ENCODE peak calls at places on chromosomes 3 and 15, in five cellular contexts. Q is AG10803; L is fibroblast of the aortic adventitia; G is CD8-positive, alpha-beta T cell; D is fibroblast of mammary gland. N is an unnamed sample.

GRCh38 chr15:48705381-48705780 is 59.9 kb upstream of the FBN1 start:
- DNase-seq in Q (no peak), D (no peak), L (no peak), G (no peak), N (no peak)

GRCh38 chr3:140469491-140469890 is 208.4 kb upstream of the TRIM42 start:
- DNase-seq in D (peak), Q (no peak), G (no peak), L (peak), N (no peak)

GRCh38 chr3:115217678-115218451 is 70.8 kb upstream of the ZBTB20 start:
- DNase-seq in Q (peak), L (peak), D (peak), G (peak), N (no peak)

GRCh38 chr3:27076815-27077630 is 292.2 kb downstream of the NEK10 start:
- DNase-seq in D (no peak), Q (no peak), L (peak), G (no peak), N (no peak)

GRCh38 chr3:52315977-52316764 is at the start of gene DNAH1:
- DNase-seq in D (no peak), L (no peak), Q (no peak), G (no peak), N (no peak)

GRCh38 chr15:100740105-100740504 is 137.7 kb downstream of the ASB7 start:
- DNase-seq in Q (peak), L (no peak), D (peak), G (no peak), N (no peak)

GRCh38 chr3:79253704-79254103 is 514.1 kb downstream of the ROBO1 start:
- DNase-seq in D (peak), G (no peak), Q (peak), L (no peak), N (no peak)

GRCh38 chr3:83953417-83954089 is 1005.2 kb upstream of the CADM2 start:
- DNase-seq in Q (no peak), L (no peak), D (no peak), G (no peak), N (no peak)

GRCh38 chr15:80160570-80161156 is 7.9 kb downstream of the FAH start:
- DNase-seq in L (peak), D (peak), G (no peak), Q (peak), N (peak)

GRCh38 chr3:178217479-178217878 is 318.8 kb upstream of the KCNMB2 start:
- DNase-seq in L (no peak), D (peak), G (no peak), Q (no peak), N (no peak)

GRCh38 chr15:57662802-57663201 is 43.7 kb upstream of the POLR2M start:
- DNase-seq in L (no peak), G (no peak), D (no peak), Q (no peak), N (no peak)

GRCh38 chr3:10867384-10867783 is 51.4 kb downstream of the SLC6A11 start:
- DNase-seq in Q (peak), G (no peak), D (peak), L (peak), N (no peak)

GRCh38 chr3:160225181-160226025 is at the start of gene C3orf80:
- DNase-seq in G (peak), L (peak), D (peak), Q (peak), N (no peak)

GRCh38 chr3:190427108-190427507 is 22.6 kb downstream of the TMEM207 start:
- DNase-seq in Q (no peak), G (no peak), D (no peak), L (no peak), N (no peak)

GRCh38 chr3:2862366-2862765 is 247.8 kb downstream of the IL5RA start:
- DNase-seq in G (no peak), Q (no peak), L (no peak), D (no peak), N (no peak)

GRCh38 chr15:82575335-82575734 is 35.1 kb upstream of the RPS17 start:
- DNase-seq in D (no peak), G (no peak), L (no peak), Q (no peak), N (no peak)

GRCh38 chr3:16498130-16498890 is 15.2 kb downstream of the RFTN1 start:
- DNase-seq in L (no peak), G (no peak), D (no peak), Q (no peak), N (no peak)

GRCh38 chr3:11438636-11439035 is 166.4 kb downstream of the ATG7 start:
- DNase-seq in G (no peak), Q (no peak), L (peak), D (peak), N (no peak)

GRCh38 chr3:12870942-12871341 is 29.6 kb upstream of the RPL32 start:
- DNase-seq in Q (peak), L (peak), D (peak), G (peak), N (peak)

GRCh38 chr15:97504031-97504430 is 456.5 kb upstream of the ARRDC4 start:
- DNase-seq in G (no peak), L (peak), D (peak), Q (no peak), N (no peak)

GRCh38 chr15:92662797-92663196 is 7.2 kb upstream of the FAM174B start:
- DNase-seq in G (no peak), D (no peak), L (no peak), Q (no peak), N (no peak)

GRCh38 chr3:120181632-120182031 is 87.4 kb upstream of the GSK3B start:
- DNase-seq in G (no peak), Q (no peak), L (no peak), D (no peak), N (no peak)
- H3K4me3 ChIP-seq in G (no peak), Q (no peak), L (no peak), D (no peak), N (no peak)

GRCh38 chr3:48688737-48689075 is 3.0 kb upstream of the NCKIPSD start:
- DNase-seq in G (no peak), Q (no peak), D (no peak), L (no peak), N (no peak)
- TF ChIP-seq CTCF in G (no peak), Q (no peak), D (no peak), L (no peak), N (no peak)

GRCh38 chr3:130857336-130858026 is 36.4 kb upstream of the ATP2C1 start:
- DNase-seq in Q (no peak), D (no peak), L (no peak), G (no peak), N (no peak)
- H3K4me3 ChIP-seq in Q (no peak), D (no peak), L (no peak), G (no peak), N (no peak)

DNA sequence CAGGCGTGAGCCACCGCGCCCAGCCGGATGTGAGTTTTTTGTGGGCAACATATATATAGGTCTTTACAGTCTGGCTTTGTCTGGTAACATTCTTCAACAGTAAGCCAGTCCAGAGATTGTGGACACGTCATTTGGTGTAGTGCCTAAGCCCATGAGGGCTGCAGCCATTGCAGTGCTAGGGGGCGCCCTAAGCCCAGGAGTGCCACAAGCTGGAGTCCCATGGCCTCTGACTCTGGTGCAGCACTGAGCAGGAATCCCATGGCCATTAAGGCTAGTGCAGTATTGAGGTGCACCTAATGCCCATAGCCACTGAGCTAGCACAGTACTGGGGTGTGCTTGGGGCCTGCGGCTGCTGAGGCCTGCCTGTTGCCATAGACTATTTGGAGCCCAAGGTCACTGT is 136.4 kb upstream of the NDN start:
- DNase-seq in G (no peak), D (no peak), L (no peak), Q (no peak), N (no peak)
- TF ChIP-seq CTCF in G (no peak), D (no peak), L (no peak), Q (no peak), N (no peak)

N was measured in GM12864.